ENCODE peak calls at places on chromosomes 7 and 10, in nine cellular contexts. B is stimulated activated CD4-positive, alpha-beta T cell treated with anti-CD3 and anti-CD28 coated beads, Interleukin-2, amount 100 ng/mL, for 24 hours; V is pons; X is B cell; N is suprapubic skin; E is lower lobe of right lung; J is left ventricle myocardium inferior; H is 8988T; C is heart left ventricle. P is an unnamed sample.

GRCh38 chr10:49700997-49701396 is 21.5 kb downstream of the C10orf53 start:
- DNase-seq in V (no peak), E (no peak), H (no peak), N (no peak), B (no peak), C (no peak), J (no peak), X (no peak), P (no peak)

GRCh38 chr7:91784469-91784868 is 96.0 kb downstream of the MTERF1 start:
- DNase-seq in C (no peak), H (no peak), B (no peak), X (no peak), V (peak), J (no peak), E (no peak), N (no peak), P (no peak)

GRCh38 chr10:24561453-24561852 is 162.2 kb downstream of the ARHGAP21 start:
- DNase-seq in E (no peak), X (no peak), B (no peak), C (no peak), H (no peak), J (no peak), V (no peak), N (no peak), P (no peak)

GRCh38 chr7:108367314-108367713 is 88.9 kb downstream of the NRCAM start:
- DNase-seq in V (no peak), J (no peak), B (no peak), C (no peak), H (no peak), E (no peak), X (no peak), N (no peak), P (no peak)

GRCh38 chr7:26369519-26370385 is 78.1 kb downstream of the SNX10 start:
- DNase-seq in H (no peak), B (peak), X (peak), V (peak), E (no peak), J (no peak), N (no peak), C (no peak), P (no peak)

GRCh38 chr7:46775020-46775419 is 806.9 kb downstream of the TNS3 start:
- DNase-seq in H (no peak), B (no peak), V (no peak), N (no peak), E (no peak), C (no peak), J (no peak), X (no peak), P (no peak)

GRCh38 chr7:82406937-82407336 is 36.6 kb downstream of the CACNA2D1 start:
- DNase-seq in V (no peak), C (no peak), X (no peak), B (no peak), N (no peak), E (no peak), H (no peak), J (no peak), P (no peak)

GRCh38 chr7:151137841-151138540 is 29.5 kb downstream of the GBX1 start:
- DNase-seq in V (no peak), C (no peak), X (no peak), J (peak), B (no peak), N (peak), H (no peak), E (peak), P (no peak)

GRCh38 chr7:6015917-6016652 is 7.0 kb downstream of the AIMP2 start:
- DNase-seq in E (peak), C (peak), N (peak), H (no peak), X (no peak), V (peak), B (no peak), J (peak), P (no peak)

GRCh38 chr10:126945351-126946035 is 40.3 kb downstream of the DOCK1 start:
- DNase-seq in B (no peak), X (no peak), E (no peak), V (no peak), J (no peak), C (no peak), N (no peak), H (no peak), P (no peak)

GRCh38 chr7:100441641-100442535 is 5.6 kb upstream of the PPP1R35 start:
- DNase-seq in E (peak), N (no peak), B (no peak), J (no peak), X (no peak), C (peak), V (no peak), H (no peak), P (no peak)

GRCh38 chr10:31819393-31819820 is 109.2 kb downstream of the ARHGAP12 start:
- DNase-seq in B (no peak), E (no peak), J (peak), H (no peak), X (no peak), V (peak), C (peak), N (peak), P (no peak)

GRCh38 chr7:101164071-101164840 is 1.1 kb downstream of the VGF start:
- DNase-seq in N (no peak), X (no peak), J (no peak), B (no peak), C (peak), H (no peak), E (no peak), V (no peak), P (no peak)

GRCh38 chr10:8183241-8183704 is 128.8 kb downstream of the GATA3 start:
- DNase-seq in J (no peak), B (peak), H (no peak), C (no peak), V (no peak), N (no peak), X (no peak), E (no peak), P (no peak)

GRCh38 chr10:130282492-130283233 is 146.5 kb downstream of the GLRX3 start:
- DNase-seq in B (no peak), X (no peak), J (no peak), H (no peak), C (no peak), E (no peak), N (no peak), V (no peak), P (no peak)

GRCh38 chr10:78524941-78525340 is 491.3 kb downstream of the RPS24 start:
- DNase-seq in J (no peak), N (peak), H (no peak), V (no peak), E (no peak), B (no peak), X (no peak), C (no peak), P (no peak)

GRCh38 chr7:62361-63116 is 129.8 kb upstream of the FAM20C start:
- DNase-seq in H (no peak), V (no peak), C (peak), J (no peak), X (no peak), N (peak), B (no peak), E (peak), P (no peak)

GRCh38 chr7:71649812-71650211 is 517.9 kb downstream of the GALNT17 start:
- DNase-seq in J (no peak), B (no peak), C (no peak), V (no peak), X (no peak), E (no peak), H (no peak), N (no peak), P (no peak)

GRCh38 chr7:46444266-46444665 is 523.2 kb upstream of the IGFBP3 start:
- DNase-seq in N (no peak), B (no peak), E (no peak), X (no peak), C (no peak), V (no peak), H (no peak), J (no peak), P (no peak)

GRCh38 chr10:114346176-114347031 is 57.9 kb downstream of the AFAP1L2 start:
- DNase-seq in J (no peak), E (no peak), H (no peak), N (no peak), B (no peak), X (no peak), C (no peak), V (peak), P (no peak)

GRCh38 chr7:126791306-126791705 is 461.4 kb downstream of the GRM8 start:
- DNase-seq in B (no peak), H (no peak), J (no peak), N (no peak), V (peak), X (no peak), C (no peak), E (no peak), P (no peak)

GRCh38 chr7:33739286-33739685 is 166.1 kb upstream of the BMPER start:
- DNase-seq in X (no peak), E (no peak), C (no peak), H (no peak), J (no peak), B (no peak), N (no peak), V (no peak), P (no peak)

GRCh38 chr7:6649241-6649961 is 12.3 kb downstream of the ZNF316 start:
- DNase-seq in B (no peak), C (no peak), J (no peak), V (no peak), H (no peak), X (no peak), N (peak), E (peak), P (no peak)

GRCh38 chr7:128783143-128783799 is 7.7 kb upstream of the OPN1SW start:
- DNase-seq in X (no peak), E (no peak), V (peak), C (peak), H (no peak), N (no peak), J (peak), B (no peak), P (no peak)

GRCh38 chr10:117442944-117443676 is 67.9 kb upstream of the PDZD8 start:
- DNase-seq in E (peak), H (peak), J (peak), N (peak), C (peak), V (peak), X (peak), B (peak), P (peak)

GRCh38 chr10:127976286-127976685 is 69.4 kb downstream of the PTPRE start:
- DNase-seq in H (no peak), C (no peak), B (no peak), E (no peak), J (no peak), V (no peak), N (no peak), X (no peak), P (no peak)

GRCh38 chr10:43077421-43078171 is 727 bp downstream of the RET start:
- DNase-seq in N (no peak), C (no peak), B (no peak), H (peak), J (no peak), V (no peak), X (no peak), E (no peak), P (no peak)

GRCh38 chr7:12456506-12456905 is 52.8 kb upstream of the VWDE start:
- DNase-seq in H (no peak), X (no peak), C (no peak), E (no peak), B (no peak), V (no peak), N (no peak), J (no peak), P (no peak)

GRCh38 chr7:26167293-26167934 is 15.4 kb downstream of the NFE2L3 start:
- DNase-seq in E (no peak), H (no peak), V (no peak), X (no peak), N (no peak), B (no peak), C (no peak), J (no peak), P (no peak)

GRCh38 chr10:131833446-131834080 is 67.2 kb upstream of the PPP2R2D start:
- DNase-seq in V (no peak), E (peak), H (no peak), X (no peak), C (peak), N (peak), B (no peak), J (no peak), P (no peak)

GRCh38 chr7:134767567-134768168 is 11.8 kb upstream of the CALD1 start:
- DNase-seq in V (no peak), J (no peak), H (no peak), E (no peak), X (peak), C (no peak), N (no peak), B (no peak), P (no peak)

GRCh38 chr10:102433619-102434046 is 1.3 kb upstream of the CUEDC2 start:
- DNase-seq in V (no peak), H (no peak), N (no peak), B (no peak), X (peak), E (peak), J (no peak), C (no peak), P (no peak)

GRCh38 chr7:97006951-97007861 is 1.9 kb downstream of the DLX6 start:
- DNase-seq in C (no peak), X (no peak), H (peak), V (no peak), N (no peak), E (no peak), J (no peak), B (no peak), P (no peak)

GRCh38 chr7:123865517-123866117 is 20.6 kb downstream of the HYAL4 start:
- DNase-seq in C (no peak), X (peak), B (peak), E (no peak), H (no peak), N (no peak), J (no peak), V (peak), P (no peak)

GRCh38 chr7:75639893-75640600 is 98.7 kb downstream of the HIP1 start:
- DNase-seq in N (no peak), J (no peak), H (no peak), C (no peak), V (no peak), B (no peak), E (no peak), X (no peak), P (no peak)